ENCODE peak calls at places on chromosomes 12 and 14, in six cellular contexts. One of them, this sample, is unnamed.

GRCh38 chr12:40033260-40033649 is 72.6 kb downstream of the SLC2A13 start:
- DNase-seq in H1: no peak
- DNase-seq in K562: no peak
- DNase-seq in GM12891: no peak
- DNase-seq in HepG2: no peak
- DNase-seq in GM12878: no peak
- DNase-seq in this sample: no peak

GRCh38 chr14:97832734-97833133 is 1035.6 kb downstream of the VRK1 start:
- DNase-seq in H1: no peak
- DNase-seq in HepG2: no peak
- DNase-seq in GM12891: no peak
- DNase-seq in K562: no peak
- DNase-seq in GM12878: no peak
- DNase-seq in this sample: no peak

GRCh38 chr14:95255487-95255886 is 64.2 kb downstream of the CLMN start:
- DNase-seq in GM12891: peak
- DNase-seq in K562: peak
- DNase-seq in H1: peak
- DNase-seq in GM12878: no peak
- DNase-seq in HepG2: no peak
- DNase-seq in this sample: no peak

GRCh38 chr12:79629561-79629960 is 61.2 kb downstream of the PAWR start:
- DNase-seq in HepG2: no peak
- DNase-seq in GM12891: no peak
- DNase-seq in K562: no peak
- DNase-seq in GM12878: no peak
- DNase-seq in H1: no peak
- DNase-seq in this sample: no peak

GRCh38 chr12:65675141-65675621 is 149.1 kb upstream of the HMGA2 start:
- DNase-seq in GM12891: no peak
- DNase-seq in K562: no peak
- DNase-seq in GM12878: no peak
- DNase-seq in H1: no peak
- DNase-seq in HepG2: no peak
- DNase-seq in this sample: no peak

GRCh38 chr12:121579190-121579791 is 1.5 kb downstream of the KDM2B start:
- DNase-seq in HepG2: no peak
- DNase-seq in H1: peak
- DNase-seq in GM12891: peak
- DNase-seq in K562: peak
- DNase-seq in GM12878: no peak
- DNase-seq in this sample: peak

GRCh38 chr14:45251912-45252311 is 1.1 kb downstream of the MIS18BP1 start:
- DNase-seq in HepG2: peak
- DNase-seq in GM12878: peak
- DNase-seq in H1: no peak
- DNase-seq in K562: peak
- DNase-seq in GM12891: peak
- DNase-seq in this sample: peak

GRCh38 chr14:24435998-24436354 is 6.2 kb downstream of the KHNYN start:
- DNase-seq in H1: no peak
- DNase-seq in GM12891: no peak
- DNase-seq in GM12878: no peak
- DNase-seq in HepG2: no peak
- DNase-seq in K562: no peak
- DNase-seq in this sample: no peak

GRCh38 chr12:24821691-24822090 is 127.2 kb downstream of the BCAT1 start:
- DNase-seq in HepG2: no peak
- DNase-seq in K562: no peak
- DNase-seq in GM12891: no peak
- DNase-seq in GM12878: peak
- DNase-seq in H1: no peak
- DNase-seq in this sample: no peak

GRCh38 chr12:25184132-25184531 is 10.8 kb downstream of the DNAI7 start:
- DNase-seq in H1: no peak
- DNase-seq in K562: no peak
- DNase-seq in GM12891: no peak
- DNase-seq in GM12878: no peak
- DNase-seq in HepG2: no peak
- DNase-seq in this sample: no peak

GRCh38 chr12:76706761-76707160 is 57.2 kb upstream of the ZDHHC17 start:
- DNase-seq in K562: no peak
- DNase-seq in GM12891: no peak
- DNase-seq in GM12878: no peak
- DNase-seq in HepG2: no peak
- DNase-seq in H1: no peak
- DNase-seq in this sample: no peak

GRCh38 chr14:33699300-33699699 is 251.6 kb downstream of the EGLN3 start:
- DNase-seq in H1: no peak
- DNase-seq in K562: no peak
- DNase-seq in HepG2: no peak
- DNase-seq in GM12878: no peak
- DNase-seq in GM12891: no peak
- DNase-seq in this sample: no peak

GRCh38 chr14:105748204-105748578 is 221.8 kb downstream of the TMEM121 start:
- DNase-seq in GM12878: no peak
- DNase-seq in HepG2: no peak
- DNase-seq in H1: no peak
- DNase-seq in K562: no peak
- DNase-seq in GM12891: peak
- DNase-seq in this sample: no peak

GRCh38 chr12:28114488-28114887 is 75.8 kb upstream of the CCDC91 start:
- DNase-seq in HepG2: no peak
- DNase-seq in GM12891: no peak
- DNase-seq in H1: no peak
- DNase-seq in GM12878: no peak
- DNase-seq in K562: no peak
- DNase-seq in this sample: no peak

GRCh38 chr12:88334271-88334670 is 192.2 kb downstream of the TMTC3 start:
- DNase-seq in HepG2: no peak
- DNase-seq in H1: no peak
- DNase-seq in K562: peak
- DNase-seq in GM12878: peak
- DNase-seq in GM12891: no peak
- DNase-seq in this sample: no peak

GRCh38 chr12:94832105-94832504 is 171.4 kb downstream of the NDUFA12 start:
- DNase-seq in HepG2: no peak
- DNase-seq in GM12878: no peak
- DNase-seq in GM12891: no peak
- DNase-seq in K562: no peak
- DNase-seq in H1: no peak
- DNase-seq in this sample: no peak

GRCh38 chr14:83147006-83147405 is 1613.4 kb upstream of the SEL1L start:
- DNase-seq in K562: no peak
- DNase-seq in GM12891: no peak
- DNase-seq in H1: no peak
- DNase-seq in GM12878: no peak
- DNase-seq in HepG2: no peak
- DNase-seq in this sample: no peak

GRCh38 chr12:50926415-50926814 is 25.9 kb upstream of the HIGD1C start:
- DNase-seq in K562: no peak
- DNase-seq in GM12891: no peak
- DNase-seq in GM12878: no peak
- DNase-seq in H1: no peak
- DNase-seq in HepG2: no peak
- DNase-seq in this sample: no peak
- TF ChIP-seq POLR2AphosphoS5 in K562: no peak
- TF ChIP-seq POLR2AphosphoS5 in GM12891: no peak
- TF ChIP-seq POLR2AphosphoS5 in GM12878: no peak
- TF ChIP-seq POLR2AphosphoS5 in H1: no peak
- TF ChIP-seq POLR2AphosphoS5 in HepG2: no peak
- TF ChIP-seq POLR2AphosphoS5 in this sample: no peak

GRCh38 chr14:20461230-20462141 is at the start of gene PIP4P1:
- DNase-seq in H1: peak
- DNase-seq in K562: peak
- DNase-seq in HepG2: peak
- DNase-seq in GM12878: peak
- DNase-seq in GM12891: peak
- DNase-seq in this sample: peak
- TF ChIP-seq POLR2A in H1: peak
- TF ChIP-seq POLR2A in K562: peak
- TF ChIP-seq POLR2A in HepG2: peak
- TF ChIP-seq POLR2A in GM12878: peak
- TF ChIP-seq POLR2A in GM12891: peak
- TF ChIP-seq POLR2A in this sample: peak

GRCh38 chr12:132251310-132251709 is 78.1 kb downstream of the GALNT9 start:
- DNase-seq in HepG2: no peak
- DNase-seq in H1: no peak
- DNase-seq in GM12878: no peak
- DNase-seq in GM12891: no peak
- DNase-seq in K562: no peak
- DNase-seq in this sample: no peak
- TF ChIP-seq TAF1 in HepG2: no peak
- TF ChIP-seq TAF1 in H1: no peak
- TF ChIP-seq TAF1 in GM12878: no peak
- TF ChIP-seq TAF1 in GM12891: no peak
- TF ChIP-seq TAF1 in K562: no peak
- TF ChIP-seq TAF1 in this sample: no peak

GRCh38 chr12:102067574-102068258 is 5.9 kb upstream of the WASHC3 start:
- DNase-seq in H1: no peak
- DNase-seq in GM12878: no peak
- DNase-seq in K562: no peak
- DNase-seq in GM12891: no peak
- DNase-seq in HepG2: no peak
- DNase-seq in this sample: no peak
- TF ChIP-seq POLR2AphosphoS5 in H1: no peak
- TF ChIP-seq POLR2AphosphoS5 in GM12878: no peak
- TF ChIP-seq POLR2AphosphoS5 in K562: no peak
- TF ChIP-seq POLR2AphosphoS5 in GM12891: no peak
- TF ChIP-seq POLR2AphosphoS5 in HepG2: no peak
- TF ChIP-seq POLR2AphosphoS5 in this sample: no peak

DNA sequence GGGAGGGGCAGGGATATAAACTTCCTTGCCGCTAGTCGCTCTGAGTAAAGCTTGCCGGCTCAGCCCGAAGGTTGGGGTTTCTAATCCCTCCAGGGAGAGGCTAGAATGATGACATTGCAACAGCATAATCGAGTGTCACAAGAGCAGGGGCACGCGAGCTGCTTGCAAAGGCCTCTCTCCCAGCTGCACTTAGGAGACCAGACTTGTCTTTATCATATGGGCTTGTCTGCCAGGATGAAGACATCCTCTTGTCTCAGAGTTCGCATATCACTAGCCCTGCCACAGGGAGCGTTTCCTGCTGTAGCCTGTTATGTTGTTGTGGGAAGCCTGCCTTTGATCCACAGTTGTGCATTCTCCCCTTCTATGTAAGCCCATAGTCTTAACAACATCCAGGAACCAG is 180.0 kb downstream of the ESR2 start:
- DNase-seq in GM12878: no peak
- DNase-seq in HepG2: no peak
- DNase-seq in K562: peak
- DNase-seq in H1: no peak
- DNase-seq in GM12891: no peak
- DNase-seq in this sample: no peak
- TF ChIP-seq POLR2A in GM12878: no peak
- TF ChIP-seq POLR2A in HepG2: no peak
- TF ChIP-seq POLR2A in K562: no peak
- TF ChIP-seq POLR2A in H1: no peak
- TF ChIP-seq POLR2A in GM12891: no peak
- TF ChIP-seq POLR2A in this sample: no peak

GRCh38 chr14:50924236-50924635 is 20.0 kb downstream of the PYGL start:
- DNase-seq in K562: no peak
- DNase-seq in GM12878: no peak
- DNase-seq in GM12891: no peak
- DNase-seq in H1: no peak
- DNase-seq in HepG2: no peak
- DNase-seq in this sample: no peak

GRCh38 chr14:50929506-50929905 is 14.8 kb downstream of the PYGL start:
- DNase-seq in GM12878: no peak
- DNase-seq in GM12891: no peak
- DNase-seq in H1: no peak
- DNase-seq in HepG2: no peak
- DNase-seq in K562: no peak
- DNase-seq in this sample: no peak

GRCh38 chr14:50926851-50927386 is 17.4 kb downstream of the PYGL start:
- DNase-seq in GM12878: no peak
- DNase-seq in GM12891: no peak
- DNase-seq in HepG2: no peak
- DNase-seq in K562: peak
- DNase-seq in H1: no peak
- DNase-seq in this sample: no peak

GRCh38 chr14:50924848-50925247 is 19.4 kb downstream of the PYGL start:
- DNase-seq in H1: no peak
- DNase-seq in K562: no peak
- DNase-seq in HepG2: peak
- DNase-seq in GM12891: no peak
- DNase-seq in GM12878: no peak
- DNase-seq in this sample: no peak

GRCh38 chr14:50928002-50928635 is 16.2 kb downstream of the PYGL start:
- DNase-seq in HepG2: no peak
- DNase-seq in K562: no peak
- DNase-seq in GM12891: no peak
- DNase-seq in H1: no peak
- DNase-seq in GM12878: peak
- DNase-seq in this sample: no peak
- TF ChIP-seq TAF1 in HepG2: no peak
- TF ChIP-seq TAF1 in K562: no peak
- TF ChIP-seq TAF1 in GM12891: no peak
- TF ChIP-seq TAF1 in H1: no peak
- TF ChIP-seq TAF1 in GM12878: no peak
- TF ChIP-seq TAF1 in this sample: no peak

GRCh38 chr12:3821441-3821840 is 51.8 kb downstream of the PARP11 start:
- DNase-seq in HepG2: no peak
- DNase-seq in GM12878: no peak
- DNase-seq in H1: no peak
- DNase-seq in K562: no peak
- DNase-seq in GM12891: no peak
- DNase-seq in this sample: no peak
- TF ChIP-seq POLR2AphosphoS5 in HepG2: no peak
- TF ChIP-seq POLR2AphosphoS5 in GM12878: no peak
- TF ChIP-seq POLR2AphosphoS5 in H1: no peak
- TF ChIP-seq POLR2AphosphoS5 in K562: no peak
- TF ChIP-seq POLR2AphosphoS5 in GM12891: no peak
- TF ChIP-seq POLR2AphosphoS5 in this sample: no peak

This sample was measured in GM12892.